ENCODE peak calls at places on chromosome 1, in seven cellular contexts. Q is cardiac muscle cell; C is mammary epithelial cell; V is CD8-positive, alpha-beta T cell; G is left lung; K is progenitor cell of endocrine pancreas; T is glutamatergic neuron. S is an unnamed sample.
A peak's percentile ranks its signal among the peaks of the same experiment; 100 is the strongest.

GRCh38 chr1:110916669-110917306 is 43.8 kb downstream of the CD53 start:
- DNase-seq in Q (peak; percentile 20), C (peak; percentile 81), V (peak; percentile 26), G (no peak), K (no peak), T (no peak), S (no peak)

GRCh38 chr1:156703336-156703735 is 2.0 kb downstream of the CRABP2 start:
- DNase-seq in Q (no peak), C (no peak), V (no peak), G (no peak), K (no peak), T (no peak), S (no peak)

GRCh38 chr1:198498881-198499280 is 41.6 kb downstream of the ATP6V1G3 start:
- DNase-seq in Q (peak; percentile 16), C (peak; percentile 55), V (no peak), G (no peak), K (no peak), T (no peak), S (no peak)

GRCh38 chr1:147641695-147642592 is 28.4 kb downstream of the ACP6 start:
- DNase-seq in Q (peak; percentile 65), C (peak; percentile 11), V (peak; percentile 52), G (no peak), K (peak; percentile 27), T (peak; percentile 38), S (no peak)

GRCh38 chr1:10791117-10791951 is 5.1 kb downstream of the CASZ1 start:
- DNase-seq in Q (no peak), C (no peak), V (no peak), G (no peak), K (no peak), T (no peak), S (no peak)

GRCh38 chr1:24957016-24957807 is 27.1 kb upstream of the RUNX3 start:
- DNase-seq in Q (no peak), C (peak; percentile 3), V (no peak), G (no peak), K (no peak), T (no peak), S (no peak)

GRCh38 chr1:9798236-9799130 is 25.3 kb downstream of the CLSTN1 start:
- DNase-seq in Q (peak; percentile 97), C (peak; percentile 46), V (no peak), G (no peak), K (no peak), T (no peak), S (no peak)

GRCh38 chr1:46072975-46073374 is 59.5 kb downstream of the PIK3R3 start:
- DNase-seq in Q (no peak), C (peak; percentile 70), V (no peak), G (no peak), K (no peak), T (no peak), S (no peak)

GRCh38 chr1:69404486-69404885 is 163.2 kb upstream of the LRRC7 start:
- DNase-seq in Q (no peak), C (no peak), V (no peak), G (no peak), K (no peak), T (no peak), S (no peak)

GRCh38 chr1:51305371-51305823 is 25.0 kb downstream of the TTC39A start:
- DNase-seq in Q (no peak), C (no peak), V (no peak), G (no peak), K (no peak), T (no peak), S (no peak)

GRCh38 chr1:66618390-66618789 is 84.4 kb downstream of the SGIP1 start:
- DNase-seq in Q (no peak), C (no peak), V (no peak), G (no peak), K (no peak), T (no peak), S (no peak)

GRCh38 chr1:185317886-185318310 is 855 bp upstream of the IVNS1ABP start:
- DNase-seq in Q (peak; percentile 27), C (peak; percentile 77), V (peak; percentile 87), G (peak; percentile 67), K (peak; percentile 13), T (no peak), S (no peak)

GRCh38 chr1:236516929-236517704 is 6.7 kb upstream of the LGALS8 start:
- DNase-seq in Q (peak; percentile 86), C (peak; percentile 76), V (no peak), G (no peak), K (no peak), T (no peak), S (no peak)

GRCh38 chr1:241325441-241325840 is 31.6 kb downstream of the RGS7 start:
- DNase-seq in Q (no peak), C (no peak), V (no peak), G (no peak), K (no peak), T (no peak), S (no peak)

GRCh38 chr1:65279092-65279448 is 30.3 kb upstream of the DNAJC6 start:
- DNase-seq in Q (peak; percentile 8), C (no peak), V (no peak), G (no peak), K (no peak), T (no peak), S (no peak)

GRCh38 chr1:162676767-162677166 is 44.5 kb downstream of the DDR2 start:
- DNase-seq in Q (peak; percentile 58), C (no peak), V (no peak), G (no peak), K (no peak), T (no peak), S (no peak)

GRCh38 chr1:178609015-178609414 is 96.1 kb downstream of the TEX35 start:
- DNase-seq in Q (peak; percentile 82), C (peak; percentile 86), V (no peak), G (no peak), K (no peak), T (no peak), S (no peak)

GRCh38 chr1:76262591-76262990 is 188.0 kb downstream of the ST6GALNAC3 start:
- DNase-seq in Q (no peak), C (no peak), V (no peak), G (no peak), K (no peak), T (no peak), S (no peak)

GRCh38 chr1:226123212-226123560 is 60.7 kb downstream of the H3-3A start:
- DNase-seq in Q (no peak), C (no peak), V (no peak), G (no peak), K (no peak), T (no peak), S (no peak)

GRCh38 chr1:226125831-226126230 is 60.7 kb downstream of the ACBD3 start:
- DNase-seq in Q (no peak), C (no peak), V (no peak), G (no peak), K (no peak), T (no peak), S (no peak)

GRCh38 chr1:226126824-226127591 is 59.5 kb downstream of the ACBD3 start:
- DNase-seq in Q (no peak), C (peak; percentile 91), V (no peak), G (no peak), K (no peak), T (no peak), S (no peak)

GRCh38 chr1:226123591-226124471 is 61.3 kb downstream of the H3-3A start:
- DNase-seq in Q (no peak), C (peak; percentile 74), V (no peak), G (peak; percentile 43), K (no peak), T (no peak), S (no peak)

DNA sequence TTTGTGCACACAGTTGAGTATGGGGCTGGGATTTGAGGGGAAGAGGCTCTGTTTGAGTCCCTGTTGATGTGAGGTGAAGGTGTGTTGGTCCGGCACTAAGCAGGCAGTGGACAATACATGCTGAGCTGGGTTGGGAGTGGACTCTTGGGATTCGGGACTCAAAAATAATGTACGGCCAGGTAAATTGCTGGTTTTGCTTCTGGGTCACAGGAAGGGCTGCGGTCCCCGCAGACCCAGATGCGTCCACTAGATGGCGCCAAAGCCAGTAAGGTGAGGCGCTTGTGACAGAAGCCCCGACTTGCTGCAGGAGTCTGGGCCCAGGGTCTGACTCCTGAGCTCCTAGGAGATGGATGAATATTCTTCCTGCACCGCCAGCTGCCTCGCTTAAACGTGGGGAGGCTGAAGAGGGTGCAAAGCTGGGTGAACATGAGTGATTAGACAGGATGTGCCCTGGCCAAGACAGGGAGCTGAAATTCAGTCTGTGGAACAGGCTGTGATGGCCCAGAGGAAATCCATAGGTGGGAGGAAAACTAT is 61.4 kb downstream of the ACBD3 start:
- DNase-seq in Q (peak; percentile 84), C (peak; percentile 72), V (peak; percentile 80), G (peak; percentile 84), K (peak; percentile 89), T (peak; percentile 94), S (peak; percentile 98)
- TF ChIP-seq CTCF in Q (peak; percentile 96), C (peak; percentile 96), V (peak; percentile 83), G (peak; percentile 96), K (peak; percentile 92), T (peak; percentile 96), S (peak; percentile 99)

GRCh38 chr1:15876357-15876756 is 28.9 kb downstream of the SPEN start:
- DNase-seq in Q (no peak), C (no peak), V (no peak), G (no peak), K (no peak), T (peak; percentile 47), S (no peak)
- TF ChIP-seq CTCF in Q (peak; percentile 20), C (peak; percentile 28), V (no peak), G (no peak), K (peak; percentile 45), T (peak; percentile 47), S (no peak)

DNA sequence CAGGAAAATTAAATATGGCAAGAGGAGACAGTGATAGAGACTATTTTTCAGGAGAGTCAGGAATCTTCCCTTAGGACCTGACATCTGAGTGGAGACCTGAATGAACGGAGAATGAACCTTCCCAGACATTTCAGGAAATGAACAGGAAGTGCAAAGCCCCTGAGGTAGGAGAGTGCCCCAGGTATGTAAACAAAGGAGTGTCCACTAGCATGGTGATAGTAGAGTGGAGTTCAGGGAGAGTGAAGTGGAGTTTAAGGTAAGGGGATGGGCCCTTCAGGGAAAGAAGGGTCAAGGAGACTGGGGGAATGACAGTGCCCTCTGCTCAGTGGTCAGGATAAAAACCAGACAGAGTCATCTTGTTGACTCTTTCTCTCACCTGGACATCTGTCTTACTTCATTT is 19.3 kb downstream of the MYBPH start:
- DNase-seq in Q (no peak), C (no peak), V (no peak), G (no peak), K (no peak), T (no peak), S (no peak)
- TF ChIP-seq CTCF in Q (no peak), C (no peak), V (no peak), G (no peak), K (no peak), T (no peak), S (no peak)

DNA sequence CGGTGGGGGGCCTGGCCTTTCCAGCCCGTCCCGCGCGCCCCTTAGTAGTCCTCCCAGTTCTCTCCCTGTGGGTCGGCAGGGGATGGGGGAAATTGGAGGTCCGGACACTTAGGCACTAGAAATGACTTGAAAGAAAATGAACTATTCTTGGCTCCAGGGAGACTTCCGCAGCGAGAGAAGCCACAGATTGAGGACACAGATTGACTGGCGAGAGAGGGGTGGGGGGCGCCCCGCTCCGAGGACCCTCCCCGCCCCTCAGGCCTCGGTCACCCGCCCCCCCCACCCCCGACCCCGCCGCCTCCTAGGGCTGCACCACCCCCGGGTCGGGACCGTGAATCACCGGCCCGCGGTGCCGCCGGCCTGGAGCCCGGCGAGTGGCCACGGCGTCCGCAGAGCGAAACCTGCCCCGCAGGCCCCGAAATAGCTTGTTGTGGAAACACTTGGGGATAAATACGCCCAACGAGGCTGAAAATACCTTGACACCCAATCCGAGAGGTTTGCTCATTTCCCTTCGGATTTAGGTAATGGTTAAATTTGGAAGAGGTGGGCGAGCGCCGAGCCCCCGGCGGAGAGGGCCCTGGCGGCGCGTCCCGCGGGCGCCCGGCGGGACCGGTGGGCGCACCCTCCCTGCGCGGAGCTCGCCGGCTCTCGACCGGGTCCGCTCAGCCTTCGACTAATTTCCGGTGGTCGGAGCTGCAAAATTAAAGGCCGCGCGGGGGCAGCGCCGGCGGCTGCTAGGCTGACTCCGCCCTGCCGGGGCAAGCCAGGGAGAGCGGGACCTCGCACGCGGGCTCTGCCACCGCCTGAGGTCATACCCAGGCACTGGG is at the start of gene GFI1:
- DNase-seq in Q (peak; percentile 46), C (peak; percentile 19), V (peak; percentile 72), G (peak; percentile 47), K (peak; percentile 44), T (peak; percentile 63), S (no peak)
- TF ChIP-seq CTCF in Q (no peak), C (no peak), V (no peak), G (no peak), K (no peak), T (no peak), S (no peak)